ENCODE peak calls at places on chromosome 19, in seven cellular contexts. Z is HFFc6, Q is T-cell, U is skeletal muscle cell, C is chondrocyte, A is H54, J is left cardiac atrium. I is an unnamed sample.

GRCh38 chr19:850221-850978 is 1.7 kb upstream of the ELANE start:
- DNase-seq in Z (peak), Q (no peak), U (peak), C (peak), A (peak), J (peak), I (no peak)

GRCh38 chr19:54388803-54389144 is 24.0 kb upstream of the LAIR1 start:
- DNase-seq in Z (no peak), Q (no peak), U (no peak), C (no peak), A (no peak), J (no peak), I (no peak)

GRCh38 chr19:18098891-18099622 is 1.5 kb downstream of the MAST3 start:
- DNase-seq in Z (no peak), Q (peak), U (no peak), C (no peak), A (no peak), J (no peak), I (no peak)

GRCh38 chr19:57389730-57390598 is at the start of gene ZNF548:
- DNase-seq in Z (peak), Q (peak), U (peak), C (peak), A (peak), J (peak), I (peak)

GRCh38 chr19:55907746-55908145 is 24.4 kb downstream of the NLRP13 start:
- DNase-seq in Z (no peak), Q (no peak), U (no peak), C (no peak), A (no peak), J (no peak), I (no peak)

GRCh38 chr19:42386974-42387707 is 3.0 kb downstream of the CNFN start:
- DNase-seq in Z (peak), Q (peak), U (no peak), C (no peak), A (peak), J (peak), I (no peak)

GRCh38 chr19:45800009-45800553 is 7.4 kb upstream of the DMWD start:
- DNase-seq in Z (peak), Q (no peak), U (no peak), C (no peak), A (no peak), J (no peak), I (no peak)

GRCh38 chr19:43639507-43640423 is at the start of gene CADM4:
- DNase-seq in Z (no peak), Q (peak), U (no peak), C (no peak), A (no peak), J (no peak), I (peak)

GRCh38 chr19:15328312-15328711 is 4.0 kb downstream of the BRD4 start:
- DNase-seq in Z (no peak), Q (no peak), U (no peak), C (peak), A (no peak), J (no peak), I (no peak)

GRCh38 chr19:42095814-42096230 is 19.9 kb downstream of the ZNF574 start:
- DNase-seq in Z (no peak), Q (no peak), U (no peak), C (no peak), A (no peak), J (no peak), I (no peak)

I was measured in hippocampal formation.